ENCODE peak calls at places on chromosomes 2 and 18, in eight cellular contexts. A is stimulated activated CD4-positive, alpha-beta T cell treated with anti-CD3 and anti-CD28 coated beads, TNF-alpha, amount 100 ng/mL, for 48 hours; B is naive B cell; K is neural progenitor cell; F is iris pigment epithelial cell; M is SK-MEL-5; R is GM12891; V is NCI-H187. S is an unnamed sample.

GRCh38 chr2:20604401-20604911 is 46.4 kb downstream of the HS1BP3 start:
- DNase-seq in M (no peak), R (no peak), F (no peak), A (no peak), V (no peak), K (no peak), B (no peak), S (no peak)

GRCh38 chr2:237282568-237283128 is 131.3 kb downstream of the COL6A3 start:
- DNase-seq in V (no peak), R (no peak), K (no peak), F (no peak), A (no peak), M (no peak), B (no peak), S (no peak)

GRCh38 chr2:17620280-17620679 is 79.8 kb downstream of the VSNL1 start:
- DNase-seq in K (no peak), M (no peak), R (no peak), F (peak), V (no peak), A (no peak), B (no peak), S (no peak)

GRCh38 chr2:134372611-134373131 is 118.8 kb downstream of the MGAT5 start:
- DNase-seq in K (no peak), B (no peak), V (no peak), F (peak), A (no peak), M (no peak), R (no peak), S (peak)

GRCh38 chr2:238462782-238463396 is 36.2 kb downstream of the ASB1 start:
- DNase-seq in K (peak), B (peak), M (peak), A (no peak), V (no peak), F (peak), R (peak), S (peak)

GRCh38 chr2:21515903-21516302 is 392.1 kb downstream of the TDRD15 start:
- DNase-seq in R (no peak), V (no peak), F (no peak), A (no peak), M (no peak), K (peak), B (no peak), S (no peak)

GRCh38 chr2:199136681-199137080 is 321.1 kb downstream of the SATB2 start:
- DNase-seq in A (no peak), K (no peak), R (no peak), B (no peak), F (peak), V (no peak), M (no peak), S (no peak)

GRCh38 chr18:3283908-3284307 is 22.0 kb downstream of the MYL12B start:
- DNase-seq in B (no peak), M (peak), R (no peak), F (no peak), V (no peak), A (no peak), K (peak), S (peak)

GRCh38 chr2:199148076-199148845 is 309.5 kb downstream of the SATB2 start:
- DNase-seq in K (no peak), B (no peak), F (no peak), A (no peak), M (no peak), R (no peak), V (no peak), S (no peak)

GRCh38 chr2:2561346-2562095 is 230.4 kb upstream of the MYT1L start:
- DNase-seq in B (no peak), M (no peak), V (no peak), F (no peak), K (no peak), A (no peak), R (no peak), S (no peak)

GRCh38 chr2:127740665-127741287 is 39.5 kb downstream of the SFT2D3 start:
- DNase-seq in F (no peak), M (no peak), K (no peak), A (no peak), B (no peak), V (no peak), R (no peak), S (no peak)

GRCh38 chr18:70673834-70674233 is 385.0 kb downstream of the SOCS6 start:
- DNase-seq in K (no peak), M (no peak), V (no peak), R (no peak), F (no peak), B (no peak), A (no peak), S (no peak)

GRCh38 chr2:113060396-113060795 is 1.4 kb downstream of the IL36RN start:
- DNase-seq in R (no peak), F (peak), B (no peak), A (no peak), M (no peak), V (no peak), K (no peak), S (no peak)

GRCh38 chr2:23553561-23553960 is 168.6 kb downstream of the KLHL29 start:
- DNase-seq in V (no peak), A (no peak), R (no peak), F (no peak), K (no peak), B (no peak), M (no peak), S (no peak)

GRCh38 chr18:23701017-23701416 is 11.8 kb downstream of the LAMA3 start:
- DNase-seq in B (peak), V (no peak), M (no peak), K (no peak), A (no peak), F (no peak), R (no peak), S (no peak)

GRCh38 chr2:222892321-222892720 is 31.5 kb downstream of the ACSL3 start:
- DNase-seq in R (no peak), B (no peak), F (peak), K (no peak), M (no peak), V (no peak), A (no peak), S (no peak)

GRCh38 chr2:3246928-3247714 is 130.5 kb downstream of the EIPR1 start:
- DNase-seq in B (no peak), M (no peak), V (no peak), A (no peak), K (no peak), F (no peak), R (no peak), S (no peak)

GRCh38 chr2:42163444-42164045 is 5.6 kb upstream of the EML4 start:
- DNase-seq in A (no peak), F (no peak), V (peak), K (no peak), B (no peak), M (no peak), R (no peak), S (no peak)